ENCODE peak calls at places on chromosomes 16 and 17, in nine cellular contexts. Z is CD4-positive, alpha-beta memory T cell; I is SK-N-MC; Q is KG1; S is neural progenitor cell; R is NCI-H460; D is tibial nerve; E is C1 segment of cervical spinal cord; V is germinal center. L is an unnamed sample.

GRCh38 chr17:45902892-45903346 is 8.6 kb downstream of the MAPT start:
- DNase-seq in D (no peak), S (no peak), E (no peak), Z (no peak), I (no peak), R (no peak), Q (no peak), V (no peak), L (no peak)

GRCh38 chr16:788399-789126 is at the start of gene CHTF18:
- DNase-seq in V (peak), I (no peak), R (peak), Z (peak), S (peak), D (peak), E (peak), Q (peak), L (peak)

GRCh38 chr16:35931722-35932121 is 2472.3 kb downstream of the TP53TG3F start:
- DNase-seq in I (no peak), D (no peak), Q (no peak), E (no peak), Z (no peak), R (no peak), V (no peak), S (no peak), L (no peak)

GRCh38 chr16:1580256-1580655 is 31.6 kb downstream of the IFT140 start:
- DNase-seq in S (no peak), I (no peak), V (no peak), R (no peak), E (no peak), Q (no peak), D (no peak), Z (no peak), L (no peak)

GRCh38 chr16:49473773-49474172 is 100.2 kb downstream of the C16orf78 start:
- DNase-seq in I (no peak), Z (no peak), E (no peak), Q (no peak), V (no peak), R (no peak), S (no peak), D (no peak), L (peak)

GRCh38 chr17:81260641-81261040 is 21.5 kb downstream of the NDUFAF8 start:
- DNase-seq in R (no peak), E (no peak), Q (no peak), Z (no peak), D (no peak), I (no peak), V (no peak), S (no peak), L (no peak)

GRCh38 chr17:34393401-34393800 is 30.4 kb upstream of the CCL1 start:
- DNase-seq in E (no peak), Q (no peak), D (no peak), I (no peak), S (no peak), V (no peak), Z (no peak), R (no peak), L (no peak)

GRCh38 chr17:68170246-68170645 is 77.6 kb upstream of the AMZ2 start:
- DNase-seq in Z (no peak), V (no peak), S (no peak), R (no peak), D (no peak), E (no peak), I (no peak), Q (no peak), L (no peak)

GRCh38 chr17:74677558-74678466 is 34.9 kb downstream of the CD300LF start:
- DNase-seq in S (no peak), D (peak), I (no peak), V (no peak), R (no peak), Q (no peak), Z (no peak), E (peak), L (peak)

GRCh38 chr16:14564881-14565687 is 65.0 kb downstream of the PARN start:
- DNase-seq in D (no peak), Q (no peak), S (no peak), E (no peak), Z (no peak), R (no peak), I (peak), V (no peak), L (no peak)

GRCh38 chr16:25264599-25264998 is 7.0 kb upstream of the ZKSCAN2 start:
- DNase-seq in Q (no peak), V (no peak), E (no peak), D (no peak), Z (no peak), I (no peak), R (peak), S (peak), L (no peak)

GRCh38 chr16:67451704-67452435 is 20.9 kb downstream of the HSD11B2 start:
- DNase-seq in Z (no peak), V (no peak), S (no peak), D (no peak), Q (no peak), E (no peak), I (no peak), R (no peak), L (no peak)

GRCh38 chr17:77233635-77234334 is 93.0 kb downstream of the SEC14L1 start:
- DNase-seq in D (no peak), Q (no peak), E (no peak), S (no peak), V (no peak), Z (no peak), I (no peak), R (peak), L (no peak)

GRCh38 chr17:44363613-44364159 is at the start of gene FAM171A2:
- DNase-seq in I (no peak), Q (peak), D (no peak), Z (peak), V (peak), S (peak), R (peak), E (no peak), L (peak)

GRCh38 chr16:24668481-24669001 is 60.9 kb upstream of the TNRC6A start:
- DNase-seq in S (no peak), D (no peak), E (no peak), I (no peak), V (no peak), Q (no peak), R (no peak), Z (no peak), L (no peak)

GRCh38 chr16:22109258-22109898 is 17.0 kb downstream of the VWA3A start:
- DNase-seq in S (no peak), R (no peak), Z (no peak), Q (no peak), I (no peak), D (no peak), E (no peak), V (no peak), L (no peak)

GRCh38 chr16:51815527-51815926 is 664.5 kb upstream of the SALL1 start:
- DNase-seq in I (no peak), D (no peak), Q (no peak), Z (no peak), V (no peak), E (no peak), S (no peak), R (no peak), L (no peak)

GRCh38 chr17:6376901-6377300 is 58.0 kb downstream of the AIPL1 start:
- DNase-seq in R (no peak), Z (no peak), D (no peak), I (no peak), Q (no peak), V (no peak), S (peak), E (no peak), L (no peak)

GRCh38 chr16:3087243-3087791 is 11.8 kb downstream of the ZSCAN10 start:
- DNase-seq in S (peak), R (no peak), Q (no peak), I (no peak), E (no peak), V (no peak), D (no peak), Z (no peak), L (peak)

GRCh38 chr17:37490638-37491614 is 1.2 kb downstream of the DUSP14 start:
- DNase-seq in R (peak), D (no peak), E (no peak), I (no peak), Z (no peak), Q (no peak), V (no peak), S (peak), L (peak)

GRCh38 chr17:61247438-61247837 is 152.2 kb upstream of the TBX2 start:
- DNase-seq in D (peak), Z (no peak), V (no peak), I (no peak), Q (no peak), S (no peak), E (no peak), R (no peak), L (no peak)

GRCh38 chr16:35452471-35452870 is 1993.1 kb downstream of the TP53TG3F start:
- DNase-seq in V (no peak), S (no peak), D (no peak), E (no peak), Q (no peak), I (no peak), Z (no peak), R (no peak), L (no peak)

GRCh38 chr17:8393470-8394231 is 4.0 kb downstream of the RNF222 start:
- DNase-seq in D (no peak), Z (peak), I (no peak), E (no peak), Q (no peak), V (peak), R (no peak), S (no peak), L (no peak)

GRCh38 chr17:47905221-47905733 is 9.2 kb downstream of the SP2 start:
- DNase-seq in Z (no peak), E (peak), D (peak), I (no peak), S (peak), R (no peak), Q (no peak), V (no peak), L (peak)

GRCh38 chr17:61368832-61369468 is 30.7 kb upstream of the TBX2 start:
- DNase-seq in D (no peak), V (no peak), Q (no peak), S (peak), E (no peak), Z (no peak), R (no peak), I (no peak), L (no peak)

GRCh38 chr16:85629326-85629725 is 16.2 kb downstream of the GSE1 start:
- DNase-seq in D (no peak), Q (no peak), I (no peak), E (no peak), R (no peak), S (no peak), V (no peak), Z (no peak), L (no peak)

GRCh38 chr16:539901-540530 is 12.5 kb downstream of the CAPN15 start:
- DNase-seq in S (no peak), I (no peak), D (no peak), R (peak), Z (no peak), Q (no peak), E (no peak), V (no peak), L (no peak)

GRCh38 chr17:74118504-74118903 is 85.0 kb upstream of the RPL38 start:
- DNase-seq in D (no peak), V (no peak), S (peak), I (no peak), R (no peak), Q (no peak), Z (no peak), E (no peak), L (no peak)

GRCh38 chr17:63996430-63997182 is 1.5 kb upstream of the PRR29 start:
- DNase-seq in Z (no peak), E (no peak), Q (no peak), I (no peak), S (peak), D (no peak), R (no peak), V (no peak), L (no peak)

GRCh38 chr16:6111390-6111789 is 1013.8 kb upstream of the EEF2KMT start:
- DNase-seq in Z (no peak), R (no peak), E (no peak), S (no peak), I (no peak), Q (no peak), D (no peak), V (no peak), L (no peak)

GRCh38 chr17:45908460-45908859 is 14.1 kb downstream of the MAPT start:
- DNase-seq in Q (no peak), Z (no peak), S (no peak), D (no peak), R (no peak), I (no peak), V (no peak), E (no peak), L (no peak)

GRCh38 chr16:48384982-48385271 is 286 bp downstream of the SIAH1 start:
- DNase-seq in D (no peak), I (no peak), S (no peak), Q (no peak), Z (no peak), R (no peak), V (no peak), E (no peak), L (peak)

GRCh38 chr16:15523939-15524338 is 89.6 kb downstream of the BMERB1 start:
- DNase-seq in D (no peak), I (no peak), V (no peak), S (no peak), Z (no peak), R (no peak), E (no peak), Q (no peak), L (no peak)

GRCh38 chr16:90077757-90078593 is 844 bp upstream of the PRDM7 start:
- DNase-seq in R (no peak), S (peak), Z (peak), D (no peak), E (no peak), Q (no peak), I (no peak), V (peak), L (no peak)

GRCh38 chr16:12332553-12332952 is 356.0 kb downstream of the SNX29 start:
- DNase-seq in I (no peak), Z (no peak), S (no peak), Q (no peak), V (no peak), R (no peak), E (no peak), D (no peak), L (no peak)

L was measured in heart left ventricle.